ENCODE peak calls at places on chromosomes 2 and 18, in eight cellular contexts. I, P, B, W, Y, F, N and T are unnamed samples.

GRCh38 chr2:166042768-166043390 is 84.9 kb downstream of the SCN1A start:
- DNase-seq in I (no peak), B (no peak), P (no peak), W (no peak), F (no peak), N (no peak), Y (no peak), T (no peak)

GRCh38 chr2:127231130-127231865 is 11.2 kb upstream of the CYP27C1 start:
- DNase-seq in W (no peak), Y (peak), N (no peak), P (no peak), B (peak), F (no peak), I (no peak), T (no peak)

GRCh38 chr2:240567137-240567871 is 980 bp upstream of the RNPEPL1 start:
- DNase-seq in F (no peak), B (no peak), P (no peak), N (no peak), Y (peak), W (peak), I (peak), T (no peak)

GRCh38 chr18:48563027-48563426 is 24.2 kb downstream of the CTIF start:
- DNase-seq in I (no peak), F (peak), N (no peak), B (peak), P (no peak), Y (no peak), W (no peak), T (no peak)

GRCh38 chr2:45872211-45872610 is 220.7 kb downstream of the PRKCE start:
- DNase-seq in P (no peak), W (no peak), B (peak), N (no peak), I (no peak), Y (peak), F (no peak), T (no peak)

GRCh38 chr2:120625865-120626560 is 109.7 kb upstream of the GLI2 start:
- DNase-seq in B (no peak), P (no peak), W (no peak), Y (no peak), F (no peak), I (no peak), N (peak), T (no peak)

GRCh38 chr18:64142904-64143303 is 6.0 kb downstream of the LINC00305 start:
- DNase-seq in F (no peak), Y (no peak), I (no peak), B (no peak), N (no peak), P (no peak), W (no peak), T (no peak)

GRCh38 chr2:63898839-63899238 is 57.1 kb downstream of the UGP2 start:
- DNase-seq in P (no peak), F (no peak), W (no peak), I (no peak), N (no peak), Y (no peak), B (no peak), T (no peak)

GRCh38 chr18:13612111-13612997 is 114.0 kb downstream of the FAM210A start:
- DNase-seq in I (no peak), B (no peak), W (peak), Y (no peak), N (no peak), P (no peak), F (no peak), T (no peak)

GRCh38 chr2:9420495-9420894 is 2.8 kb downstream of the ITGB1BP1 start:
- DNase-seq in N (no peak), B (no peak), F (no peak), Y (no peak), I (no peak), W (no peak), P (no peak), T (no peak)

GRCh38 chr2:9424447-9425164 is 1.2 kb downstream of the CPSF3 start:
- DNase-seq in F (no peak), P (no peak), B (no peak), I (no peak), W (no peak), N (no peak), Y (no peak), T (no peak)

GRCh38 chr2:9422321-9423099 is 818 bp downstream of the ITGB1BP1 start:
- DNase-seq in P (no peak), W (peak), F (peak), I (peak), N (no peak), B (no peak), Y (peak), T (peak)

GRCh38 chr2:9423922-9424272 is 443 bp downstream of the CPSF3 start:
- DNase-seq in P (no peak), Y (no peak), W (no peak), B (no peak), F (no peak), N (no peak), I (no peak), T (no peak)

GRCh38 chr2:9423100-9423921 is at the start of the genes CPSF3 and ITGB1BP1:
- DNase-seq in N (peak), P (peak), Y (peak), F (peak), W (peak), B (peak), I (peak), T (peak)
- TF ChIP-seq CTCF in N (peak), P (peak), Y (no peak), F (no peak), W (no peak), B (no peak), I (no peak), T (no peak)

GRCh38 chr2:135798762-135799161 is 38.2 kb downstream of the LCT start:
- DNase-seq in B (no peak), N (no peak), Y (no peak), F (no peak), P (no peak), W (no peak), I (no peak), T (no peak)
- TF ChIP-seq CTCF in B (peak), N (no peak), Y (no peak), F (no peak), P (peak), W (no peak), I (no peak), T (no peak)

DNA sequence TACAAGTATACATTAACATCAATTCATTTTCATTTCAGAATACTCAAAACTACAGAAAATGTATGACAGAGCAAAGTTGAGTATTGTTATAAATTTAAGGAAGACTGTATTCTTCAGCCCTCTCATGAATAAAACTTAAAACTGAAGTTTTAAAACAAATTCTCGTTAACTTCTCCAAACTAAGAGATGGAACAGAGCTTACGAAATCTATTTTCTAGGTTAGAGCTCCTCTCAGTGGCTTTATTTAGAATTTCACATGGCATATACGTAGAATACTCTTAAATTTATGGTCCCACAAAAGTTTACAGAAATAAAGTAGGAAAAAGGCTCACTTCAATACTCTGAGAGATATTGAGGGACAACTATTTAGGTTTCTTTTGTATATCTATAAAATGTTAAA is 612.1 kb downstream of the KCNJ3 start:
- DNase-seq in F (peak), I (no peak), W (no peak), N (no peak), Y (no peak), P (no peak), B (peak), T (no peak)
- TF ChIP-seq CTCF in F (peak), I (no peak), W (peak), N (peak), Y (peak), P (peak), B (peak), T (peak)

GRCh38 chr2:224359569-224359968 is 42.3 kb downstream of the FAM124B start:
- DNase-seq in B (no peak), W (no peak), Y (no peak), N (no peak), P (no peak), F (no peak), I (no peak), T (peak)
- TF ChIP-seq CTCF in B (peak), W (no peak), Y (peak), N (no peak), P (peak), F (peak), I (no peak), T (peak)

GRCh38 chr2:103459302-103459701 is 697.5 kb downstream of the TMEM182 start:
- DNase-seq in N (no peak), Y (no peak), P (no peak), W (no peak), B (no peak), F (no peak), I (no peak), T (no peak)
- TF ChIP-seq CTCF in N (no peak), Y (no peak), P (no peak), W (no peak), B (no peak), F (no peak), I (no peak), T (no peak)

DNA sequence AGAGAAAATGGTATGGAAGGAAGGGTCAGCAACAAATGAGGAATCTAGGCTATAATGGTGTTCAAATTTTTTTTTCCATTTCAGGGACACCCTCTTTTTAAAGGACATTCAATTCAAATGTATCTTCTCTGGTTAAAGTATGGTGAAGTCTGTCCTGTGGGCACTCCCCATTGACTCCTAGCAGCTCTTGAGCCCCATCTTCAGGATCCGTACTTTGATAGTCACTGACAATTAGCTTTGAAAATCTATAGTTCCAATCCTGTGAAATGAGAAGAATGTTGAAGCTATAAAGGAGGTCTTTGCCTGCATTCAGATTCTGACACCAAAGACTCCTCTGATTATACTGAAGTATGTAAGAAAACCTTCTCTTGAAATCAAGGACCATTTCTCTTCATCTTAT is 43.3 kb downstream of the KCNH7 start:
- DNase-seq in Y (peak), P (no peak), F (no peak), W (no peak), B (no peak), I (no peak), N (no peak), T (no peak)
- TF ChIP-seq CTCF in Y (peak), P (peak), F (no peak), W (no peak), B (no peak), I (no peak), N (no peak), T (no peak)

DNA sequence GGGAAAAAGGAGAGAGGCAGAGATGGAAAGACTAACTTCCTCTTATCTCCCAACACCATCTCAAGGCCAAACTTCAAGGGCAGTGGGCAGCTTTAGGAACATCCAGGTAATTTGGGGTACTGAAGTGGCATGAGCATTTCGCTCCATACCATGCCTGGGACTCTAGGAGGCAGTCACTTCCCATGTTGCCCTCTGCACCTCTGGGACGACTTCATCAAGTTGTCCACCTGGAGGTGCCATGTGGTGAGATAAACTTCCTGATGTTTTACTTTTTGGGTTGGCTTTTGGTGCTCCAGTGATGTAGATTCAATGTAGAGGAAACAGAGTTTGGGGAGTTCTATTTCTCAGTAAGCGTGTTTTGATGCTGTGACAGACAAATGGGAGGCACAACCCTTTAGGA is 56.3 kb upstream of the UPP2 start:
- DNase-seq in Y (no peak), N (no peak), W (peak), I (no peak), B (no peak), P (no peak), F (no peak), T (no peak)
- TF ChIP-seq CTCF in Y (peak), N (no peak), W (peak), I (no peak), B (no peak), P (no peak), F (peak), T (no peak)

GRCh38 chr2:233060500-233061006 is 411 bp downstream of the INPP5D start:
- DNase-seq in W (no peak), F (no peak), Y (peak), P (no peak), B (no peak), N (no peak), I (no peak), T (no peak)

GRCh38 chr2:233061007-233061590 is 957 bp downstream of the INPP5D start:
- DNase-seq in Y (no peak), N (no peak), W (no peak), I (no peak), F (no peak), P (no peak), B (no peak), T (no peak)

GRCh38 chr2:233058717-233059546 is 1.2 kb upstream of the INPP5D start:
- DNase-seq in W (no peak), P (no peak), N (no peak), F (no peak), I (no peak), Y (peak), B (no peak), T (no peak)

GRCh38 chr2:233059797-233060499 is at the start of gene INPP5D:
- DNase-seq in Y (peak), I (peak), B (no peak), P (no peak), W (peak), N (no peak), F (no peak), T (no peak)

DNA sequence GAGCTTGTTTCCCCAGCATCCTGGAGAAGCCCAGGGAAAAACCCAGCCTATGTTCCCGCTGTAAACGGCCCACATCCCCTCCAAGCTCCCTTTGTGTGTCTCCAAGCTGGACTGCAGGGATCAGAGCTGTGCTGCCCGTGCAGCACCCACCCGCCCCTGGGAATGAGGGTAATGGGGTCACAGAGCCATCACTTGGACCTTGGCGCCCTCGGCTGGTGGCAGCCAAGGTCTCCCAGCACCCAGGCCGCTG is 670 bp upstream of the INPP5D start:
- DNase-seq in W (no peak), N (no peak), B (no peak), P (no peak), F (no peak), I (no peak), Y (no peak), T (no peak)
- TF ChIP-seq CTCF in W (no peak), N (no peak), B (no peak), P (no peak), F (peak), I (no peak), Y (no peak), T (no peak)